ENCODE peak calls at places on chromosomes 1 and 21, in eight cellular contexts. G, L, O, Q, X, Y, B and C are unnamed samples.

GRCh38 chr1:242081446-242081845 is 82.5 kb upstream of the MAP1LC3C start:
- DNase-seq in Q (no peak), L (no peak), X (no peak), G (no peak), Y (no peak), O (no peak), B (no peak), C (no peak)

GRCh38 chr1:220060876-220061275 is 14.6 kb upstream of the EPRS1 start:
- DNase-seq in X (no peak), Y (no peak), Q (no peak), B (no peak), G (no peak), O (no peak), L (no peak), C (no peak)

GRCh38 chr1:1250828-1251284 is 4.3 kb upstream of the C1QTNF12 start:
- DNase-seq in Y (no peak), O (no peak), L (no peak), X (no peak), Q (peak; percentile 91), G (peak; percentile 79), B (no peak), C (no peak)

GRCh38 chr1:173424786-173425407 is 52.2 kb upstream of the PRDX6 start:
- DNase-seq in Q (no peak), X (no peak), Y (no peak), L (no peak), O (peak; percentile 32), B (no peak), G (no peak), C (no peak)

GRCh38 chr1:187624812-187625542 is 796.2 kb downstream of the PLA2G4A start:
- DNase-seq in Y (no peak), L (no peak), Q (no peak), G (no peak), B (no peak), O (no peak), X (no peak), C (no peak)

GRCh38 chr1:197423006-197423405 is 155.0 kb downstream of the CRB1 start:
- DNase-seq in L (no peak), G (no peak), Y (no peak), X (no peak), O (no peak), B (no peak), Q (no peak), C (no peak)

GRCh38 chr1:117661027-117661426 is 55.2 kb downstream of the TENT5C start:
- DNase-seq in L (no peak), O (no peak), Q (no peak), B (no peak), X (no peak), Y (no peak), G (peak; percentile 39), C (no peak)

GRCh38 chr1:213417225-213417820 is 366.3 kb downstream of the RPS6KC1 start:
- DNase-seq in O (no peak), X (no peak), L (no peak), G (no peak), Q (no peak), Y (no peak), B (no peak), C (no peak)

GRCh38 chr1:108512239-108513071 is 47.4 kb upstream of the EEIG2 start:
- DNase-seq in O (no peak), G (no peak), B (peak; percentile 7), L (no peak), Y (no peak), Q (no peak), X (no peak), C (no peak)

GRCh38 chr1:51878616-51879336 is at the start of gene NRDC:
- DNase-seq in L (peak; percentile 100), Q (peak; percentile 99), Y (peak; percentile 100), B (peak; percentile 99), O (peak; percentile 100), X (peak; percentile 100), G (peak; percentile 99), C (peak; percentile 100)

GRCh38 chr1:227886503-227886961 is 61.2 kb downstream of the WNT9A start:
- DNase-seq in L (peak; percentile 30), B (no peak), O (no peak), Y (peak; percentile 54), G (peak; percentile 4), Q (peak; percentile 71), X (peak; percentile 21), C (no peak)

GRCh38 chr1:27614625-27615344 is 10.8 kb upstream of the AHDC1 start:
- DNase-seq in G (no peak), B (no peak), Y (no peak), Q (no peak), X (no peak), L (no peak), O (no peak), C (no peak)

GRCh38 chr1:151885479-151885878 is 23.8 kb downstream of the THEM4 start:
- DNase-seq in G (no peak), L (no peak), X (no peak), B (no peak), Q (no peak), Y (no peak), O (no peak), C (no peak)

GRCh38 chr1:151892190-151892589 is 17.1 kb downstream of the THEM4 start:
- DNase-seq in Y (no peak), X (no peak), O (no peak), L (no peak), B (no peak), Q (no peak), G (no peak), C (no peak)

GRCh38 chr1:151887028-151887427 is 22.3 kb downstream of the THEM4 start:
- DNase-seq in G (no peak), O (no peak), L (no peak), X (no peak), Q (no peak), Y (no peak), B (no peak), C (no peak)

GRCh38 chr1:151891515-151891914 is 17.8 kb downstream of the THEM4 start:
- DNase-seq in O (no peak), Q (no peak), B (no peak), Y (no peak), L (no peak), G (no peak), X (no peak), C (no peak)

DNA sequence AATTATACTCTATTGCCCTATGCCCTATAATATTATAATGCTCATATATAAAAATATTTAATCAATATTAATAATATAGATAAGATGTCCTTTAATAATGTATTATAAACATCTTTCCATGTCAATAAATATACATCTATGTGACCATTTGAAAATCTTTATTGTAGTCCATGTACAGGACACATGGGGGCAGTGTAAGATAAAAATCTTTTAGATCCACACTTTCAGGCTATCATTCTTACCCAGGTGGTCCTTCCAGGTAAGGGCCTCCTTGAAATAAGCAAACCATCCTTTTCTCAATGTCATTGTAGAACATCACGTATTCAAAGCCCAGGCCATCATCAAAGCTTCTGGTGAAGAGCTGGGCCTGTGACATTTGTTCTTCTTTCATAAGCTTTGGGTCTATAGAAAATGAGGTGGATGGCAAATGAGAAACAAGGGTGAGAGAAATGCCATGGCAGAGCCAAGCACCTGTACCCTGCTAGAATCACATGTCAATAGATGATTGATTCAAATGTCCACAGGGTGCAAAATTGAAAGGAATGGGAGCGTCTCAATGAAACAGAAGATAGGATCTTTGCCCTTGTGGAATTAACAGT is 20.2 kb downstream of the THEM4 start:
- DNase-seq in X (no peak), Y (no peak), B (no peak), Q (no peak), G (no peak), L (no peak), O (no peak), C (no peak)
- TF ChIP-seq CTCF in X (peak; percentile 26), Y (peak; percentile 15), B (peak; percentile 46), Q (peak; percentile 39), G (peak; percentile 53), L (peak; percentile 34), O (peak; percentile 44), C (peak; percentile 41)

DNA sequence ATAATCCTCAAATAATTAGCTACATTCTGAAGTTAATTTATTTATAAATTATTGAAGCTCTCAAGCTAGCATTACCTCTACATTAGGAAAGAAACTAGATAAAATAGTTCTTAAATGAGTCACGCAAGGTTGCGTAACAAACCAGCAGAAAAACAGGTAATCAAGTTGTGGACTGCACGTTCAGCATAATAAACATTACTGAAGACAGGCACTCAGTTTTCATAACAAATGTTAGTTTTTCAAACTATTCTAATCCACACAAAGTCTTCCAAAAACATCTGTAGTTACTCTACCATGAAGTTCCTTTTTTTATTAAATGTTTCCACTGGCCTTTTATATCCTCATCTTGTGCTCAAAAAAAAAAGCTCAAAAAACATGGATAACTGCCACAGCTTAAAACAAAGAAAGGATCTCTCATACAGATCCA is 1.3 kb downstream of the TOR1AIP2 start:
- DNase-seq in L (no peak), O (peak; percentile 10), X (no peak), Y (no peak), G (no peak), B (no peak), Q (no peak), C (no peak)
- H3K27ac ChIP-seq in L (peak overlapping the region; percentile 87), O (peak overlapping the region; percentile 72), X (peak overlapping the region; percentile 72), Y (no peak overlapping the region), G (no peak overlapping the region), B (no peak overlapping the region), Q (peak overlapping the region; percentile 4), C (no peak overlapping the region)

GRCh38 chr1:156930483-156930882 is 10.1 kb downstream of the LRRC71 start:
- DNase-seq in L (no peak), X (no peak), B (no peak), Y (no peak), G (no peak), Q (no peak), O (no peak), C (no peak)

GRCh38 chr1:156931974-156932710 is 11.7 kb downstream of the LRRC71 start:
- DNase-seq in X (no peak), B (no peak), Q (peak; percentile 54), Y (no peak), G (no peak), L (peak; percentile 43), O (no peak), C (no peak)

GRCh38 chr1:156929596-156930238 is 9.3 kb downstream of the LRRC71 start:
- DNase-seq in B (no peak), Q (peak; percentile 39), O (no peak), X (no peak), G (no peak), L (peak; percentile 32), Y (no peak), C (no peak)

GRCh38 chr1:156933136-156933535 is 12.7 kb downstream of the LRRC71 start:
- DNase-seq in G (no peak), O (no peak), B (no peak), Y (no peak), L (peak; percentile 28), X (no peak), Q (no peak), C (no peak)

DNA sequence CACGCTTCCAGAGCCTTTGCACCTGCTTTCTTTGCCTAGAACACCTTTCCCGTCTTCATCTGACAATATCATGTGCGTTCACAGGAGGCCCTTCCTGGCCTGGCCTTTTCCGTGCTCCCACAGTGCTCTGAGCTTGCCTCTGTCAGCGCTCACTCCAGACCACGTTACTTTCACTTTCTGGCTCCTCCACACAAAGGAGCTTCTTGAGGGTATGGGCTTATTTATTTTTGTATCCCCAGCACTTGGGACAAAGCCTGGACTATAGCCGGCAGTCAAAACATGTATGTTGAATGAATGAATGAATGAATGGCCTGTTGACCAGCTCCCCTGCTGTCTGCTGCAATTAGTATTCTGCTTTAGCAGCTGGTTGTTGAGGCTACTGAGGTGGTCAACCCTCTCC is 11.1 kb downstream of the LRRC71 start:
- DNase-seq in B (no peak), Y (no peak), Q (peak; percentile 45), L (peak; percentile 35), G (no peak), X (no peak), O (no peak), C (no peak)
- TF ChIP-seq CTCF in B (no peak), Y (no peak), Q (no peak), L (no peak), G (no peak), X (no peak), O (no peak), C (no peak)

GRCh38 chr21:42401164-42401563 is 2.5 kb upstream of the UBASH3A start:
- DNase-seq in Q (no peak), X (no peak), B (no peak), O (no peak), Y (no peak), L (no peak), G (no peak), C (no peak)
- H3K27ac ChIP-seq in Q (no peak overlapping the region), X (peak overlapping the region; percentile 60), B (no peak overlapping the region), O (no peak overlapping the region), Y (no peak overlapping the region), L (no peak overlapping the region), G (no peak overlapping the region), C (no peak overlapping the region)